ENCODE peak calls at places on chromosomes 2 and 18, in six cellular contexts. E is SK-N-SH; T is CD8-positive, alpha-beta T cell; I is AG09309; L is GM06990; X is left ventricle myocardium inferior. D is an unnamed sample.

GRCh38 chr2:229270551-229271410 is at the start of gene PID1:
- DNase-seq in X (peak), L (no peak), E (peak), T (no peak), I (no peak), D (no peak)

GRCh38 chr2:219736196-219736595 is 108.8 kb downstream of the SLC4A3 start:
- DNase-seq in I (peak), E (peak), X (no peak), L (no peak), T (no peak), D (peak)

GRCh38 chr2:73925853-73926492 is 707 bp upstream of the DGUOK start:
- DNase-seq in I (no peak), T (no peak), E (peak), L (no peak), X (no peak), D (no peak)

GRCh38 chr2:17162721-17163120 is 355.5 kb downstream of the RAD51AP2 start:
- DNase-seq in L (no peak), T (no peak), X (no peak), I (no peak), E (no peak), D (no peak)

GRCh38 chr2:178279142-178279541 is 84.8 kb downstream of the OSBPL6 start:
- DNase-seq in X (no peak), E (no peak), I (peak), L (no peak), T (no peak), D (no peak)

GRCh38 chr2:228870993-228871392 is 400.1 kb downstream of the PID1 start:
- DNase-seq in L (no peak), X (no peak), E (no peak), I (no peak), T (no peak), D (no peak)

GRCh38 chr18:24023185-24023814 is 8.7 kb downstream of the TTC39C start:
- DNase-seq in X (no peak), T (no peak), E (peak), L (no peak), I (no peak), D (no peak)

GRCh38 chr18:5772271-5772670 is 123.1 kb downstream of the TMEM200C start:
- DNase-seq in X (no peak), I (no peak), L (no peak), T (no peak), E (no peak), D (no peak)

GRCh38 chr2:148132400-148132799 is 111.5 kb downstream of the MBD5 start:
- DNase-seq in X (no peak), E (no peak), T (no peak), I (peak), L (no peak), D (no peak)

GRCh38 chr2:193409951-193410350 is 1215.2 kb upstream of the TMEFF2 start:
- DNase-seq in E (no peak), T (no peak), I (no peak), L (no peak), X (no peak), D (no peak)

GRCh38 chr2:168515502-168515901 is 59.4 kb downstream of the CERS6 start:
- DNase-seq in T (no peak), E (no peak), X (no peak), I (peak), L (no peak), D (no peak)

GRCh38 chr2:66523990-66524389 is 89.1 kb downstream of the MEIS1 start:
- DNase-seq in E (no peak), I (no peak), L (no peak), T (no peak), X (no peak), D (no peak)

GRCh38 chr2:100643906-100644501 is 81.2 kb downstream of the PDCL3 start:
- DNase-seq in I (no peak), T (peak), X (no peak), E (no peak), L (no peak), D (no peak)

GRCh38 chr2:128276878-128277675 is 41.6 kb downstream of the HS6ST1 start:
- DNase-seq in I (no peak), T (no peak), L (no peak), E (no peak), X (no peak), D (no peak)

GRCh38 chr2:174312581-174313234 is 22.0 kb upstream of the SP9 start:
- DNase-seq in T (no peak), L (no peak), X (no peak), I (no peak), E (no peak), D (no peak)

GRCh38 chr2:98454073-98454472 is 9.4 kb downstream of the INPP4A start:
- DNase-seq in X (no peak), L (no peak), E (no peak), T (no peak), I (no peak), D (no peak)
- H3K4me3 ChIP-seq in X (no peak), L (no peak), E (no peak), T (no peak), I (no peak), D (no peak)

GRCh38 chr2:130848518-130849210 is 11.9 kb downstream of the ARHGEF4 start:
- DNase-seq in T (no peak), L (no peak), I (no peak), X (no peak), E (no peak), D (no peak)
- TF ChIP-seq CTCF in T (no peak), L (peak), I (no peak), X (no peak), E (no peak), D (no peak)

DNA sequence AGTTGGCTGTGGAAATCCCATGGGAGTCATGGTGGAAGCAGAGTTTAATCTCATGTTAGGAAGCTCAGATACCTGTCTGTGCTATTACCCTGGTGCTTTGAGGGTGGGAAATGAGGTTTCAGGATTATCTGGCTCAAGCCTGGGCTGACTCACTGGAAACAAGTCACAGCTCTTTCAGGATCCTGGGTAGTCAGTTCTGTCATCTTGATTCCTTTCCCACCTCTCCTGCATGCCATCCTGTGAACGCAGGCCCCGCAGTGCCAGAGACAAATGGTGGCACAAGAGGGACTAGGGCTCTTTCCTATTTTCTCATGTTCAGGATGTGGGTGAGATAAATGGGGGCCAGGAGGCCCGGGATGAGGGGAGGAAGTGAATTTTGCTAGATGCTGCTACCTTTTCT is 3.7 kb upstream of the FAM136A start:
- DNase-seq in E (no peak), X (no peak), I (no peak), L (no peak), T (no peak), D (no peak)
- H3K4me3 ChIP-seq in E (no peak), X (no peak), I (no peak), L (no peak), T (no peak), D (no peak)

GRCh38 chr2:133581027-133581760 is 12.9 kb upstream of the NCKAP5 start:
- DNase-seq in I (no peak), E (no peak), L (no peak), T (no peak), X (no peak), D (no peak)
- TF ChIP-seq CTCF in I (no peak), E (no peak), L (no peak), T (no peak), X (peak), D (no peak)

GRCh38 chr2:288743-289361 is 961 bp upstream of the ALKAL2 start:
- DNase-seq in I (no peak), T (no peak), L (no peak), X (no peak), E (peak), D (no peak)

GRCh38 chr2:289362-290089 is 1.6 kb upstream of the ALKAL2 start:
- DNase-seq in X (no peak), E (peak), L (no peak), T (no peak), I (no peak), D (no peak)

GRCh38 chr2:287471-287885 is 413 bp downstream of the ALKAL2 start:
- DNase-seq in I (no peak), L (no peak), T (no peak), E (peak), X (no peak), D (no peak)

GRCh38 chr2:288002-288742 is at the start of gene ALKAL2:
- DNase-seq in I (no peak), E (peak), T (no peak), L (no peak), X (no peak), D (no peak)

GRCh38 chr2:290090-290722 is 2.3 kb upstream of the ALKAL2 start:
- DNase-seq in E (peak), L (peak), X (peak), T (peak), I (peak), D (no peak)
- H3K4me3 ChIP-seq in E (peak), L (peak), X (peak), T (peak), I (peak), D (no peak)